ENCODE peak calls at places on chromosomes 11 and 22, in six cellular contexts. One of them, this sample, is unnamed.

GRCh38 chr22:20011123-20011992 is 5.3 kb downstream of the ARVCF start:
- DNase-seq in mucosa of gallbladder: no peak
- DNase-seq in cardiac fibroblast: no peak
- DNase-seq in testis: no peak
- DNase-seq in activated CD4-positive, alpha-beta T cell treated with anti-CD3 and anti-CD28 coated beads, Interleukin-2, amount 50 U/mL, for 1 hour: no peak
- DNase-seq in fibroblast of mammary gland: no peak
- DNase-seq in this sample: no peak

GRCh38 chr11:111512296-111513239 is at the start of gene BTG4:
- DNase-seq in fibroblast of mammary gland: peak; percentile 14
- DNase-seq in cardiac fibroblast: no peak
- DNase-seq in testis: peak; percentile 44
- DNase-seq in mucosa of gallbladder: no peak
- DNase-seq in activated CD4-positive, alpha-beta T cell treated with anti-CD3 and anti-CD28 coated beads, Interleukin-2, amount 50 U/mL, for 1 hour: no peak
- DNase-seq in this sample: no peak

GRCh38 chr22:47814474-47814873 is 1052.0 kb downstream of the TBC1D22A start:
- DNase-seq in fibroblast of mammary gland: no peak
- DNase-seq in cardiac fibroblast: no peak
- DNase-seq in mucosa of gallbladder: no peak
- DNase-seq in testis: no peak
- DNase-seq in activated CD4-positive, alpha-beta T cell treated with anti-CD3 and anti-CD28 coated beads, Interleukin-2, amount 50 U/mL, for 1 hour: no peak
- DNase-seq in this sample: no peak

GRCh38 chr22:33883561-33883960 is 36.7 kb downstream of the LARGE1 start:
- DNase-seq in fibroblast of mammary gland: no peak
- DNase-seq in cardiac fibroblast: no peak
- DNase-seq in testis: no peak
- DNase-seq in mucosa of gallbladder: no peak
- DNase-seq in activated CD4-positive, alpha-beta T cell treated with anti-CD3 and anti-CD28 coated beads, Interleukin-2, amount 50 U/mL, for 1 hour: no peak
- DNase-seq in this sample: no peak

GRCh38 chr11:24453129-24453723 is 43.6 kb upstream of the LUZP2 start:
- DNase-seq in cardiac fibroblast: no peak
- DNase-seq in testis: no peak
- DNase-seq in fibroblast of mammary gland: no peak
- DNase-seq in activated CD4-positive, alpha-beta T cell treated with anti-CD3 and anti-CD28 coated beads, Interleukin-2, amount 50 U/mL, for 1 hour: no peak
- DNase-seq in mucosa of gallbladder: no peak
- DNase-seq in this sample: no peak

GRCh38 chr11:40338739-40339138 is 1120.7 kb downstream of the LRRC4C start:
- DNase-seq in mucosa of gallbladder: no peak
- DNase-seq in cardiac fibroblast: peak; percentile 61
- DNase-seq in activated CD4-positive, alpha-beta T cell treated with anti-CD3 and anti-CD28 coated beads, Interleukin-2, amount 50 U/mL, for 1 hour: no peak
- DNase-seq in fibroblast of mammary gland: peak; percentile 70
- DNase-seq in testis: no peak
- DNase-seq in this sample: no peak

GRCh38 chr11:116651098-116651756 is 121.6 kb downstream of the BUD13 start:
- DNase-seq in cardiac fibroblast: no peak
- DNase-seq in activated CD4-positive, alpha-beta T cell treated with anti-CD3 and anti-CD28 coated beads, Interleukin-2, amount 50 U/mL, for 1 hour: no peak
- DNase-seq in testis: no peak
- DNase-seq in mucosa of gallbladder: no peak
- DNase-seq in fibroblast of mammary gland: no peak
- DNase-seq in this sample: no peak

GRCh38 chr11:110019659-110020058 is 73.5 kb upstream of the ZC3H12C start:
- DNase-seq in mucosa of gallbladder: no peak
- DNase-seq in testis: no peak
- DNase-seq in activated CD4-positive, alpha-beta T cell treated with anti-CD3 and anti-CD28 coated beads, Interleukin-2, amount 50 U/mL, for 1 hour: no peak
- DNase-seq in fibroblast of mammary gland: no peak
- DNase-seq in cardiac fibroblast: no peak
- DNase-seq in this sample: no peak

GRCh38 chr11:93113824-93114223 is 84.0 kb downstream of the SLC36A4 start:
- DNase-seq in mucosa of gallbladder: no peak
- DNase-seq in activated CD4-positive, alpha-beta T cell treated with anti-CD3 and anti-CD28 coated beads, Interleukin-2, amount 50 U/mL, for 1 hour: no peak
- DNase-seq in testis: no peak
- DNase-seq in fibroblast of mammary gland: no peak
- DNase-seq in cardiac fibroblast: no peak
- DNase-seq in this sample: no peak

GRCh38 chr22:46076651-46077339 is 73.5 kb upstream of the PPARA start:
- DNase-seq in activated CD4-positive, alpha-beta T cell treated with anti-CD3 and anti-CD28 coated beads, Interleukin-2, amount 50 U/mL, for 1 hour: no peak
- DNase-seq in fibroblast of mammary gland: no peak
- DNase-seq in mucosa of gallbladder: no peak
- DNase-seq in cardiac fibroblast: peak; percentile 86
- DNase-seq in testis: peak; percentile 58
- DNase-seq in this sample: peak; percentile 66

GRCh38 chr11:38297670-38298069 is 1699.6 kb upstream of the RAG2 start:
- DNase-seq in fibroblast of mammary gland: no peak
- DNase-seq in activated CD4-positive, alpha-beta T cell treated with anti-CD3 and anti-CD28 coated beads, Interleukin-2, amount 50 U/mL, for 1 hour: no peak
- DNase-seq in testis: no peak
- DNase-seq in mucosa of gallbladder: no peak
- DNase-seq in cardiac fibroblast: no peak
- DNase-seq in this sample: no peak

GRCh38 chr11:107785401-107785800 is 73.2 kb downstream of the SLC35F2 start:
- DNase-seq in activated CD4-positive, alpha-beta T cell treated with anti-CD3 and anti-CD28 coated beads, Interleukin-2, amount 50 U/mL, for 1 hour: no peak
- DNase-seq in testis: no peak
- DNase-seq in mucosa of gallbladder: no peak
- DNase-seq in cardiac fibroblast: peak; percentile 50
- DNase-seq in fibroblast of mammary gland: peak; percentile 66
- DNase-seq in this sample: no peak

GRCh38 chr11:61725632-61726280 is 26.7 kb upstream of the MYRF start:
- DNase-seq in activated CD4-positive, alpha-beta T cell treated with anti-CD3 and anti-CD28 coated beads, Interleukin-2, amount 50 U/mL, for 1 hour: no peak
- DNase-seq in testis: peak; percentile 70
- DNase-seq in cardiac fibroblast: peak; percentile 36
- DNase-seq in mucosa of gallbladder: no peak
- DNase-seq in fibroblast of mammary gland: peak; percentile 77
- DNase-seq in this sample: no peak

GRCh38 chr11:120890921-120891320 is 133.0 kb upstream of the TBCEL start:
- DNase-seq in activated CD4-positive, alpha-beta T cell treated with anti-CD3 and anti-CD28 coated beads, Interleukin-2, amount 50 U/mL, for 1 hour: no peak
- DNase-seq in fibroblast of mammary gland: no peak
- DNase-seq in cardiac fibroblast: no peak
- DNase-seq in mucosa of gallbladder: no peak
- DNase-seq in testis: no peak
- DNase-seq in this sample: no peak

GRCh38 chr11:120228794-120229384 is 11.1 kb upstream of the POU2F3 start:
- DNase-seq in fibroblast of mammary gland: no peak
- DNase-seq in cardiac fibroblast: no peak
- DNase-seq in activated CD4-positive, alpha-beta T cell treated with anti-CD3 and anti-CD28 coated beads, Interleukin-2, amount 50 U/mL, for 1 hour: no peak
- DNase-seq in mucosa of gallbladder: no peak
- DNase-seq in testis: no peak
- DNase-seq in this sample: no peak

GRCh38 chr11:131851951-131852350 is 481.5 kb downstream of the NTM start:
- DNase-seq in cardiac fibroblast: no peak
- DNase-seq in fibroblast of mammary gland: no peak
- DNase-seq in activated CD4-positive, alpha-beta T cell treated with anti-CD3 and anti-CD28 coated beads, Interleukin-2, amount 50 U/mL, for 1 hour: no peak
- DNase-seq in mucosa of gallbladder: no peak
- DNase-seq in testis: peak; percentile 17
- DNase-seq in this sample: no peak